ENCODE peak calls at places on chromosomes 11 and 22, in ten cellular contexts. E is stomach; N is NCI-H1417; T is fibroblast of the aortic adventitia; P is astrocyte; O is left lung; Q is HFF-Myc; D is activated CD4-positive, alpha-beta T cell treated with anti-CD3 and anti-CD28 coated beads, Interleukin-2, amount 50 U/mL, for 1 hour; F is NB4; H is cardiac muscle cell. U is an unnamed sample.

GRCh38 chr11:72981067-72981466 is 161.1 kb downstream of the FCHSD2 start:
- DNase-seq in T (no peak), P (no peak), N (no peak), F (no peak), E (no peak), D (no peak), O (no peak), Q (no peak), H (no peak), U (no peak)

GRCh38 chr11:57100638-57101312 is 81.0 kb upstream of the LRRC55 start:
- DNase-seq in O (no peak), Q (no peak), T (no peak), N (no peak), F (no peak), E (no peak), D (no peak), H (no peak), P (no peak), U (no peak)

GRCh38 chr11:123559418-123559817 is 95.0 kb downstream of the SCN3B start:
- DNase-seq in D (no peak), T (peak), P (no peak), N (peak), E (no peak), Q (no peak), O (no peak), H (no peak), F (no peak), U (no peak)

GRCh38 chr11:67054851-67055523 is 1.7 kb upstream of the RHOD start:
- DNase-seq in E (peak), P (peak), N (peak), O (peak), Q (no peak), F (no peak), D (no peak), T (peak), H (peak), U (peak)

GRCh38 chr11:117194267-117194666 is 4.9 kb upstream of the TAGLN start:
- DNase-seq in H (no peak), E (no peak), D (no peak), Q (no peak), F (no peak), N (no peak), O (no peak), P (no peak), T (no peak), U (no peak)

GRCh38 chr11:95459268-95460040 is 228.5 kb upstream of the SESN3 start:
- DNase-seq in D (no peak), O (no peak), N (no peak), Q (no peak), P (peak), T (peak), H (no peak), E (no peak), F (no peak), U (no peak)

GRCh38 chr11:12201016-12201985 is 90.9 kb downstream of the MICAL2 start:
- DNase-seq in P (peak), O (no peak), E (no peak), F (peak), Q (peak), T (peak), N (no peak), D (no peak), H (peak), U (peak)

GRCh38 chr11:104259121-104259610 is 95.2 kb upstream of the PDGFD start:
- DNase-seq in O (no peak), E (no peak), H (no peak), P (no peak), N (no peak), D (no peak), T (no peak), Q (no peak), F (no peak), U (no peak)

GRCh38 chr11:76523147-76523546 is 78.3 kb downstream of the EMSY start:
- DNase-seq in F (no peak), N (peak), O (no peak), E (no peak), D (no peak), Q (no peak), P (no peak), H (no peak), T (no peak), U (no peak)

GRCh38 chr11:43866969-43867368 is 13.7 kb upstream of the ALKBH3 start:
- DNase-seq in F (no peak), N (no peak), Q (no peak), D (no peak), O (no peak), E (no peak), H (no peak), P (no peak), T (no peak), U (no peak)

GRCh38 chr11:72716291-72716690 is 35.9 kb downstream of the ARAP1 start:
- DNase-seq in E (no peak), T (no peak), Q (no peak), D (no peak), P (no peak), O (peak), N (peak), F (no peak), H (no peak), U (no peak)

GRCh38 chr11:82858556-82859091 is 41.6 kb downstream of the PRCP start:
- DNase-seq in H (no peak), Q (peak), N (no peak), F (no peak), T (peak), E (no peak), D (no peak), O (no peak), P (peak), U (no peak)

GRCh38 chr22:28017859-28018258 is 98.8 kb upstream of the PITPNB start:
- DNase-seq in E (peak), H (no peak), F (no peak), Q (no peak), D (no peak), P (no peak), T (no peak), O (no peak), N (no peak), U (no peak)